ENCODE peak calls at places on chromosomes 1 and 21, in five cellular contexts. C, Q, A, R and N are unnamed samples.

GRCh38 chr1:217453816-217454215 is 177.1 kb downstream of the GPATCH2 start:
- DNase-seq in Q (no peak), C (no peak), A (no peak), R (no peak), N (no peak)

GRCh38 chr1:172638885-172639831 is 19.7 kb upstream of the FASLG start:
- DNase-seq in A (no peak), R (no peak), C (peak), Q (no peak), N (no peak)

GRCh38 chr1:12541274-12542137 is 76.5 kb downstream of the DHRS3 start:
- DNase-seq in C (no peak), Q (no peak), A (no peak), R (peak), N (no peak)

GRCh38 chr1:186078245-186078644 is 296.8 kb downstream of the TPR start:
- DNase-seq in Q (no peak), R (no peak), C (no peak), A (no peak), N (no peak)

GRCh38 chr1:223249854-223250631 is 107.0 kb upstream of the TLR5 start:
- DNase-seq in Q (no peak), A (no peak), R (no peak), C (no peak), N (no peak)

GRCh38 chr1:54798769-54799641 is 2.1 kb downstream of the TTC22 start:
- DNase-seq in Q (peak), R (no peak), C (no peak), A (no peak), N (peak)

GRCh38 chr1:955439-955838 is 3.6 kb downstream of the NOC2L start:
- DNase-seq in Q (no peak), C (no peak), R (no peak), A (no peak), N (no peak)

GRCh38 chr1:220453371-220453770 is 74.6 kb upstream of the MARK1 start:
- DNase-seq in A (no peak), C (no peak), Q (no peak), R (no peak), N (no peak)

GRCh38 chr1:47592296-47592975 is 154.6 kb downstream of the FOXD2 start:
- DNase-seq in C (no peak), Q (peak), R (no peak), A (no peak), N (no peak)

GRCh38 chr1:32239335-32239734 is 7.7 kb upstream of the FAM167B start:
- DNase-seq in Q (no peak), C (no peak), R (peak), A (no peak), N (no peak)

GRCh38 chr1:198830397-198830796 is 191.6 kb downstream of the PTPRC start:
- DNase-seq in R (peak), C (no peak), A (no peak), Q (no peak), N (no peak)

GRCh38 chr1:226403522-226404034 is 4.3 kb downstream of the PARP1 start:
- DNase-seq in A (peak), Q (no peak), R (peak), C (no peak), N (peak)

GRCh38 chr1:27509127-27510080 is 19.4 kb upstream of the WASF2 start:
- DNase-seq in C (no peak), A (no peak), R (no peak), Q (no peak), N (no peak)

GRCh38 chr1:68049941-68050878 is at the start of gene DIRAS3:
- DNase-seq in R (peak), C (no peak), Q (no peak), A (no peak), N (no peak)

GRCh38 chr21:44757731-44758130 is 43.9 kb downstream of the UBE2G2 start:
- DNase-seq in C (no peak), A (no peak), Q (no peak), R (no peak), N (no peak)

GRCh38 chr1:221725683-221726330 is 16.1 kb downstream of the DUSP10 start:
- DNase-seq in A (no peak), Q (no peak), C (no peak), R (no peak), N (no peak)

GRCh38 chr21:32929633-32930038 is 96.1 kb upstream of the OLIG2 start:
- DNase-seq in R (no peak), A (no peak), Q (no peak), C (no peak), N (no peak)

GRCh38 chr1:66353207-66353606 is 180.7 kb upstream of the SGIP1 start:
- DNase-seq in C (no peak), Q (no peak), R (no peak), A (no peak), N (peak)

GRCh38 chr1:28595412-28596191 is 3.5 kb downstream of the RAB42 start:
- DNase-seq in Q (no peak), R (no peak), A (no peak), C (no peak), N (no peak)

GRCh38 chr1:112911506-112911905 is 44.5 kb downstream of the SLC16A1 start:
- DNase-seq in A (no peak), Q (no peak), C (no peak), R (no peak), N (no peak)

GRCh38 chr1:84259376-84259775 is 42.1 kb upstream of the SAMD13 start:
- DNase-seq in R (no peak), Q (no peak), C (no peak), A (no peak), N (no peak)

GRCh38 chr1:111497592-111497991 is 5.8 kb downstream of the ADORA3 start:
- DNase-seq in C (no peak), R (no peak), A (no peak), Q (no peak), N (no peak)

GRCh38 chr1:242129103-242129502 is 130.2 kb upstream of the MAP1LC3C start:
- DNase-seq in C (no peak), Q (no peak), A (no peak), R (no peak), N (no peak)

GRCh38 chr21:40179167-40179566 is 311.9 kb downstream of the PCP4 start:
- DNase-seq in Q (no peak), C (no peak), A (no peak), R (no peak), N (no peak)

GRCh38 chr1:167663002-167663772 is 33.2 kb downstream of the RCSD1 start:
- DNase-seq in Q (no peak), C (no peak), R (peak), A (no peak), N (no peak)

GRCh38 chr1:230823421-230823820 is 44.9 kb downstream of the C1orf198 start:
- DNase-seq in R (no peak), C (no peak), Q (peak), A (no peak), N (no peak)

GRCh38 chr1:32773764-32774463 is 43.2 kb downstream of the YARS1 start:
- DNase-seq in A (no peak), R (no peak), C (no peak), Q (no peak), N (no peak)

GRCh38 chr21:22941779-22942178 is 1943.6 kb downstream of the NCAM2 start:
- DNase-seq in A (no peak), R (no peak), Q (no peak), C (no peak), N (no peak)

GRCh38 chr1:228074954-228075730 is 7.4 kb upstream of the ARF1 start:
- DNase-seq in A (no peak), R (no peak), Q (no peak), C (no peak), N (no peak)

GRCh38 chr1:70071597-70071996 is 133.8 kb downstream of the LRRC40 start:
- DNase-seq in C (no peak), Q (no peak), A (no peak), R (no peak), N (no peak)

GRCh38 chr21:33642896-33643657 is 776 bp downstream of the ITSN1 start:
- DNase-seq in R (peak), Q (peak), A (peak), C (peak), N (peak)

GRCh38 chr21:15221799-15222386 is 157.1 kb upstream of the NRIP1 start:
- DNase-seq in R (peak), C (no peak), Q (peak), A (peak), N (peak)

GRCh38 chr1:184801503-184801902 is 46.8 kb upstream of the EDEM3 start:
- DNase-seq in R (no peak), C (no peak), A (no peak), Q (no peak), N (no peak)

GRCh38 chr1:206658264-206658980 is 23.1 kb downstream of the DYRK3 start:
- DNase-seq in R (peak), Q (no peak), C (peak), A (peak), N (peak)

GRCh38 chr1:28862571-28863403 is 50.8 kb downstream of the OPRD1 start:
- DNase-seq in R (no peak), C (no peak), Q (no peak), A (no peak), N (no peak)

GRCh38 chr21:46092811-46093667 is 4.9 kb upstream of the COL6A2 start:
- DNase-seq in Q (no peak), C (no peak), R (no peak), A (no peak), N (no peak)

GRCh38 chr1:40315239-40315794 is 1.8 kb downstream of the COL9A2 start:
- DNase-seq in Q (peak), C (peak), A (peak), R (peak), N (peak)

GRCh38 chr1:232335751-232336274 is 294.1 kb downstream of the SIPA1L2 start:
- DNase-seq in Q (no peak), R (no peak), A (no peak), C (no peak), N (peak)

GRCh38 chr1:224768971-224769370 is 152.9 kb downstream of the CNIH3 start:
- DNase-seq in C (no peak), Q (no peak), A (no peak), R (no peak), N (no peak)

GRCh38 chr1:224779491-224780020 is 149.9 kb upstream of the DNAH14 start:
- DNase-seq in A (no peak), Q (no peak), C (no peak), R (no peak), N (no peak)

GRCh38 chr1:224769987-224770693 is 154.0 kb downstream of the CNIH3 start:
- DNase-seq in C (no peak), R (no peak), A (no peak), Q (no peak), N (no peak)

GRCh38 chr1:224773646-224774045 is 155.8 kb upstream of the DNAH14 start:
- DNase-seq in A (no peak), C (no peak), Q (no peak), R (no peak), N (no peak)

GRCh38 chr1:224774378-224774777 is 155.1 kb upstream of the DNAH14 start:
- DNase-seq in R (no peak), Q (no peak), C (no peak), A (no peak), N (no peak)
- TF ChIP-seq CTCF in R (peak), Q (no peak), C (no peak), A (peak), N (no peak)

GRCh38 chr1:114755006-114755936 is 2.5 kb downstream of the CSDE1 start:
- DNase-seq in R (no peak), C (no peak), A (no peak), Q (no peak), N (no peak)

GRCh38 chr1:114756009-114756892 is 1.5 kb downstream of the CSDE1 start:
- DNase-seq in R (no peak), A (no peak), Q (no peak), C (no peak), N (no peak)

GRCh38 chr1:114756949-114757454 is 782 bp downstream of the CSDE1 start:
- DNase-seq in A (peak), C (no peak), Q (peak), R (peak), N (peak)

GRCh38 chr1:114758251-114758832 is 558 bp upstream of the CSDE1 start:
- DNase-seq in R (no peak), C (no peak), A (no peak), Q (no peak), N (no peak)

DNA sequence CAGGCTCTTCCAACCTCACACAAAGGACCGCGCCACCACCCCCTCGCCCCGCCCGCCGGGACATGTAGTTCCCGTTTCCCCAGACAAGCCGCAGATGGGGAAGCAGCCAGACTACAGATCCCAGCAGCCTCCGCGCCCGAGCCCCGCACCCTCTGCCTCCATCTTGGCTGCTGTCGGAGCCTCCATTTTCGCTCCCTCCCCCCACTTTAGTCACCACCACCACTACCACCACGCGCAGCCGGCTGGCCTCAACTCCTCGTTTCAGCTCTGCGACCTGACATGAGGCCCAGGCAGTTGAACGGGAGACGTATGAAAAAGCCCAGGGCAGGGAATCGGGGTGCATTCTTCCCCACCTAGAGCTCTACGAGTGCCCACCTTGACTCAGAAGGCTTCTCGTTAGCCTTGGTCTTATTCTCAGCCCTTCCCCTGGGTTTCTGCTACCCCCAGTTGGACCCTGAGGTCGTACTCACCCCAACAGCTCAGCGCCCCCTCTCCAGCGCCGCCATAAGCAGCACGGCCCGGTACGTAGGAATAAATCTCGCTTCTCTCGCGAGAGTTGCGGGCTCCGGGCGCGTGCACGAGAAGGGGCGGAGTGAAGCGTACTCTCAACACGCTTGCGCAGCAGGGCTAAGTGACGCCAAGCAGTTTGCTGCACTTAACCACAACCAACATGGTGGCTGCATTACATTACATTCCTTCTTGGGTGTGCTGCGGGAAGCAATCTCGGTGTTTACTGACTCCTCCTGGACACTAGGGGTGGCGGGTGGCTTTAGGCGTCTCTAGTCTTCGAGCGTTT is at the start of gene CSDE1:
- DNase-seq in Q (peak), A (peak), C (peak), R (peak), N (peak)
- TF ChIP-seq CTCF in Q (no peak), A (peak), C (no peak), R (no peak), N (no peak)

GRCh38 chr1:153291514-153291913 is 21.2 kb downstream of the PGLYRP3 start:
- DNase-seq in R (no peak), C (no peak), Q (no peak), A (no peak), N (no peak)
- TF ChIP-seq CTCF in R (no peak), C (no peak), Q (no peak), A (no peak), N (no peak)

GRCh38 chr1:59293849-59294248 is 3.0 kb upstream of the FGGY start:
- DNase-seq in A (no peak), Q (no peak), C (no peak), R (no peak), N (no peak)

GRCh38 chr1:59290173-59290954 is 6.5 kb upstream of the FGGY start:
- DNase-seq in A (peak), Q (peak), C (no peak), R (no peak), N (no peak)

GRCh38 chr1:59294423-59294822 is 2.5 kb upstream of the FGGY start:
- DNase-seq in C (no peak), A (no peak), Q (no peak), R (no peak), N (no peak)

GRCh38 chr1:59291566-59291965 is 5.3 kb upstream of the FGGY start:
- DNase-seq in A (no peak), R (no peak), C (no peak), Q (no peak), N (no peak)

DNA sequence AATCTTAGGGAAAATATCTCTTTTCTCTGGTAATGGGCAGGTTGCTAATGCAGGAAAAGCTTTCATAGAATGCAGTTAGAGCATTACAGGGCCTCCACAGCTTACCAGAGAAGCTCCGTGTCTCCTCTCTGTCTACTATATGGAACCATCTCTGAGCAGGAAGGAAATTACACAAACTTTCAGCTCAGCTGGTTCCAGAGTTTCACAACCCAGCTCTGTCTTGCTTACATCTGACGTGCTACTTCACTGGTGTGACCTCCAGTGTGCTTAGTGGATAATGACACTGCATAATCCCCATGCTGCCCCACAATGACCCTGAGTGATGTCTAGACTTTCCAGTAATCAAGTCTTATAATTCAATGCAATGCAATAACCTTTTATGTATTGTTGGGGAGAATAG is 4.3 kb upstream of the FGGY start:
- DNase-seq in C (no peak), Q (peak), A (peak), R (no peak), N (no peak)
- TF ChIP-seq CTCF in C (no peak), Q (no peak), A (no peak), R (no peak), N (no peak)

DNA sequence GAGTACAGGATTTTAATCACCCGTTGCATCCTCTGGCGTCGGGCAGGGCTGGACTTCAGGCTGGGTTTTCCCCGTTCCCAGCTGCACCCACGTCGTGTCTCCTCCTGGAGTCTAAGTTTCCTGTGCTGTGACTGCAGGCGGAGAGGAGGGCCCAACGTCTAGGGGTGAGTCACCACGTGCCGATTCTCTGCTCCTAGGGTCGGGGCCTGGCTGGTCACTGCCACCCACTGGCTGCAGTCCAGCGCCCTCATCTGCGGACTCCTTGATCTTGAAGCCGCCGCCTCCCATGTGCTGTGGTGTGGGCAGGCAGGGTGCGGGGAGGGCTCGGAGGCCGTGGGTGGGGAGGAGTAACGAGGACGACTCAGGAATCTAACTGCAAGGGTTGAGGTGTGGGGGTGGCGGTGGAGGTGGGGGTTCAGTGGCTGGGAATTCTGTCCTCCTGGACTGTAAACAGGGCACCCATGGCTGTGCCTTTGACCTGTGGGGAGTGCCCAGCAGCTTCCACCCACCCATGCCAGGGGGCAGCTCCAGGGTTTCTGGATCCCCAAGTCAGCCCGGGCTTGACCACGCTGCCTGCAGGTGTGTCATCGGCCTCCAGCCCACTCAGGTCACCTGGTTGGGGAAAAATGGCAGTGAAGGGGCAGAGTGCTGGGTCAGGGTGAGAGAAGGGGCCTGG is 77.8 kb downstream of the ALPL start:
- DNase-seq in R (peak), Q (peak), A (peak), C (no peak), N (no peak)
- TF ChIP-seq CTCF in R (no peak), Q (no peak), A (peak), C (no peak), N (no peak)

GRCh38 chr1:14974361-14974760 is 179.2 kb upstream of the TMEM51 start:
- DNase-seq in C (no peak), A (no peak), R (no peak), Q (no peak), N (no peak)
- TF ChIP-seq CTCF in C (no peak), A (no peak), R (no peak), Q (no peak), N (no peak)

GRCh38 chr1:156746716-156747631 is 4.5 kb downstream of the HDGF start:
- DNase-seq in C (peak), R (peak), A (peak), Q (peak), N (peak)
- TF ChIP-seq CTCF in C (no peak), R (no peak), A (peak), Q (no peak), N (no peak)

GRCh38 chr21:30209571-30209970 is 6.3 kb downstream of the CLDN8 start:
- DNase-seq in A (no peak), Q (no peak), C (no peak), R (no peak), N (no peak)
- TF ChIP-seq CTCF in A (no peak), Q (no peak), C (no peak), R (no peak), N (no peak)

DNA sequence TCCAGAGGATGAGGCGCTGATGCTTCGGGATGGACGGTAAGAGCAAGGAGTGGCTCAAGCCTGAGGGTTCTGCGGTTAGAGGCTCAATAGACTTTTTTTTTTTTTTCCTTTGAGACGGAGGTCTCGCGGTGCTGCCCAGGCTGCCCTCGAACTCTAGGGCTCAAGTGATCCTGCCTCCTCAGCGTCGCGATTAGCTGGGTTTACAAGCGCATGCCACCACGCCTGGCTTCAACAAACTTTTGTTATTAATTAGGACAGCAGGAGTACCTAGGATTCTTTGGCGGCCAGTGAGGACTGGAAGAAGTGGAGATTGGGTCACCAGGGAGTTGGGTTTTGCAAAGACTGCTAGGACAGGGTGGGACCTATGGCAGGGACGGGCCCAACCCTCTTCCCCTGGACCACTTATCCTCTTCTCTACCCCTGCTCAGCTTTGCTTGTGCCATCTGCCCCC is 587 bp downstream of the SCNM1 start:
- DNase-seq in Q (no peak), R (peak), C (no peak), A (no peak), N (no peak)
- TF ChIP-seq CTCF in Q (no peak), R (no peak), C (no peak), A (no peak), N (no peak)